ENCODE peak calls at places on chromosomes 7 and 10, in five cellular contexts. F is left lung, M is Panc1, P is hepatocyte, Z is thoracic aorta. L is an unnamed sample. For H3K4me1, the result is how much of the 10 kb centered on the place peaks cover.

GRCh38 chr7:149021725-149022062 is 6.6 kb downstream of the PDIA4 start:
- DNase-seq in Z (no peak), F (no peak), P (no peak), M (no peak), L (no peak)

GRCh38 chr10:90424730-90425129 is 433.1 kb downstream of the HTR7 start:
- DNase-seq in P (no peak), F (no peak), Z (no peak), M (no peak), L (no peak)

GRCh38 chr10:88045544-88046415 is 182.4 kb downstream of the PTEN start:
- DNase-seq in F (no peak), Z (no peak), M (no peak), P (no peak), L (no peak)

GRCh38 chr7:44678468-44679179 is 70.0 kb upstream of the ZMIZ2 start:
- DNase-seq in P (peak), Z (no peak), M (no peak), F (peak), L (no peak)

GRCh38 chr7:4667776-4668509 is 14.2 kb upstream of the FOXK1 start:
- DNase-seq in M (no peak), P (no peak), F (no peak), Z (no peak), L (no peak)

GRCh38 chr7:72080349-72080766 is 331.8 kb downstream of the CALN1 start:
- DNase-seq in Z (no peak), P (no peak), M (no peak), F (no peak), L (no peak)

GRCh38 chr10:80324086-80324485 is 32.5 kb downstream of the DYDC1 start:
- DNase-seq in Z (no peak), F (no peak), P (no peak), M (no peak), L (no peak)

GRCh38 chr10:72087969-72088878 is at the start of gene SPOCK2:
- DNase-seq in M (no peak), Z (no peak), P (no peak), F (no peak), L (no peak)

GRCh38 chr7:157013101-157013500 is 2.6 kb upstream of the MNX1 start:
- DNase-seq in M (no peak), P (no peak), Z (no peak), F (no peak), L (no peak)

GRCh38 chr7:78095549-78095948 is 297.0 kb downstream of the PHTF2 start:
- DNase-seq in F (no peak), P (no peak), M (no peak), Z (no peak), L (no peak)

GRCh38 chr7:106071356-106071998 is 40.6 kb downstream of the SYPL1 start:
- DNase-seq in M (no peak), F (no peak), Z (no peak), P (no peak), L (no peak)

GRCh38 chr7:2938514-2939192 is 94.5 kb upstream of the GNA12 start:
- DNase-seq in F (peak), P (no peak), M (no peak), Z (no peak), L (no peak)

GRCh38 chr7:149529136-149529718 is 31.6 kb upstream of the ZNF746 start:
- DNase-seq in F (no peak), M (no peak), Z (no peak), P (no peak), L (no peak)

GRCh38 chr10:82256275-82256674 is 381.3 kb downstream of the NRG3 start:
- DNase-seq in Z (no peak), M (no peak), F (no peak), P (no peak), L (no peak)

GRCh38 chr7:151093748-151094147 is 7.5 kb downstream of the AGAP3 start:
- DNase-seq in Z (no peak), M (no peak), P (no peak), F (no peak), L (no peak)
- H3K4me1 ChIP-seq in Z (under half), M (under half), P (under half), F (half or more), L (under half)

GRCh38 chr7:47326808-47327207 is 255.1 kb downstream of the TNS3 start:
- DNase-seq in P (peak), F (no peak), Z (no peak), M (no peak), L (peak)

GRCh38 chr7:47327306-47327697 is 254.6 kb downstream of the TNS3 start:
- DNase-seq in F (no peak), Z (no peak), M (no peak), P (no peak), L (no peak)

GRCh38 chr7:47328392-47329319 is 253.3 kb downstream of the TNS3 start:
- DNase-seq in M (no peak), Z (no peak), P (no peak), F (no peak), L (peak)

GRCh38 chr7:47329320-47329926 is 252.5 kb downstream of the TNS3 start:
- DNase-seq in F (no peak), M (no peak), Z (no peak), P (no peak), L (no peak)

GRCh38 chr7:47327698-47328391 is 254.1 kb downstream of the TNS3 start:
- DNase-seq in Z (peak), M (no peak), F (peak), P (peak), L (peak)
- H3K4me3 ChIP-seq in Z (peak), M (no peak), F (peak), P (no peak), L (peak)

GRCh38 chr7:28615091-28615490 is 202.8 kb downstream of the CREB5 start:
- DNase-seq in Z (no peak), M (no peak), P (no peak), F (no peak), L (no peak)
- TF ChIP-seq CTCF in Z (no peak), M (peak), P (no peak), F (no peak), L (peak)

DNA sequence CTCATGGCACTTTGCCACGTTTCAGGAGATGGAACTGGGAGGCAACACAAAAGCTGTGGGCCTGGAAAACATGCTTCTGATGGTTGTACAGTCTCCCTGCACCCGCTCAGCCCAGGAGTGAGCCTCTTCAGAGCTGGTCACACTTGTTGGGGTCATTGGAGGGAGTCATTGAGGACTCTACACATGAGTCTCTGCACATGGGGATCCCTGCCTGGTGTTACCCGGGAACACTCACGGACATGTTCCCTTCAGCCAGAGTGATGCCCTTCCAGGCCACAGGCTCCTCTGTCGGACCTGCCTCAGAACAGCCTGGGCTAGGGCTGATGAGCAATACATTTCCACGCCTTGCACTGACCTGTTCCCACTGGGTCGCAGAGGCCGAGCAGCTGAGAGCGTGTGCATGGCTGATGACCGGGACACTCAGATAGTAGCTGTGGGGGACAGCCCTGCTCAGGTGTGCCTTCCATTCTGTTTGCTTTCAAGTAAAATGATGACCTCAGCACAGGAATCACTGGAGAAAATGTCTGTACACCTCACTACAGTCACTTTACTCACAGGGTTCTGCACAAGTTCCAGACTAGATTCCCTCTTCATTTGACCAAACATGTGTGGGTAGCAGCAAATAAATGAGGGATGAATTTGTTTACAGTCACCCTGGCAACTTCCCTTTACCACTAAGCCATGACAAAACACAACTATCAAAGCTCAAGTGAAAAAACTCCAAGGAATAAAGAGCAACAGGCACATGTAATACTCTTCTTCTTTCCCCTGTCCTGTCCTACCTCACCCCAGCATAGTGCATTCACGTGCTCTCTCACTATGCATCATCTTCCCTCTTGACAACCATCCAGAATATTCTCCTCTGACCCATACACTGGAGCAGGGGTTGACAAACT is 355.0 kb downstream of the FGFR2 start:
- DNase-seq in Z (no peak), M (no peak), P (no peak), F (no peak), L (no peak)
- H3K4me1 ChIP-seq in Z (under half), M (under half), P (under half), F (under half), L (under half)

GRCh38 chr10:61944445-61945123 is 43.1 kb downstream of the ARID5B start:
- DNase-seq in Z (no peak), M (no peak), F (no peak), P (no peak), L (no peak)

GRCh38 chr10:61942997-61943457 is 41.5 kb downstream of the ARID5B start:
- DNase-seq in P (no peak), M (no peak), Z (no peak), F (no peak), L (no peak)

GRCh38 chr10:61941202-61941651 is 39.7 kb downstream of the ARID5B start:
- DNase-seq in P (no peak), F (no peak), M (no peak), Z (no peak), L (no peak)

GRCh38 chr10:61939575-61940301 is 38.2 kb downstream of the ARID5B start:
- DNase-seq in P (no peak), F (no peak), M (peak), Z (no peak), L (no peak)

GRCh38 chr10:61943699-61944444 is 42.4 kb downstream of the ARID5B start:
- DNase-seq in F (no peak), Z (no peak), M (no peak), P (no peak), L (no peak)
- H3K4me3 ChIP-seq in F (no peak), Z (peak), M (no peak), P (no peak), L (no peak)

DNA sequence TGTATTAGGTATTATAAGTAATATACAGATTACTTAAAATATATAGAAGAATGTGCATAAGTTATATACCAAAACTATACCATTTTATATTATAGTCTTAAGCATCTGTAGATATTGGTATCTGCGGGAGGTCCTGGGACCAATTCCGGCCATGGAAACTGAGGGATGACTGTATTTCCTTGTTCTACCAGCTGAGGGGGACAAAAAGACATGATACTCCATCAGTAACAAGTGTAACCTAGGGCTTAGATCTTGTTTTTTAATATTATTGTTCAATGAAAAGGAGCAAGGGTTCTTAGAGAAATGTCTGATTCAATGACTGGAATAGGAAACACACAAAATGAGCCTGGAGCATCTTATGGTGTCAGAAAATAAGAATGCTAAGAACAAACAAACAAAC is 752.5 kb downstream of the CCSER2 start:
- DNase-seq in Z (no peak), M (no peak), F (no peak), P (no peak), L (peak)
- TF ChIP-seq CTCF in Z (no peak), M (no peak), F (no peak), P (no peak), L (peak)

L was measured in BE2C.